ENCODE peak calls at places on chromosomes 16 and 17, in ten cellular contexts. One of them, this sample, is unnamed.

GRCh38 chr17:19945009-19945650 is 32.5 kb downstream of the AKAP10 start:
- DNase-seq in BJ: no peak
- DNase-seq in thyroid gland: no peak
- DNase-seq in fibroblast of lung: no peak
- DNase-seq in astrocyte: no peak
- DNase-seq in epithelial cell of esophagus: no peak
- DNase-seq in A549: no peak
- DNase-seq in adrenal gland: no peak
- DNase-seq in cardiac muscle cell: no peak
- DNase-seq in CD8-positive, alpha-beta T cell: no peak
- DNase-seq in this sample: no peak

GRCh38 chr17:76642994-76643393 is 563 bp downstream of the ST6GALNAC1 start:
- DNase-seq in A549: no peak
- DNase-seq in cardiac muscle cell: no peak
- DNase-seq in thyroid gland: no peak
- DNase-seq in fibroblast of lung: no peak
- DNase-seq in BJ: no peak
- DNase-seq in astrocyte: no peak
- DNase-seq in adrenal gland: no peak
- DNase-seq in CD8-positive, alpha-beta T cell: no peak
- DNase-seq in epithelial cell of esophagus: peak; percentile 52
- DNase-seq in this sample: no peak

GRCh38 chr16:52643006-52643405 is 96.1 kb upstream of the TOX3 start:
- DNase-seq in cardiac muscle cell: no peak
- DNase-seq in A549: no peak
- DNase-seq in BJ: no peak
- DNase-seq in CD8-positive, alpha-beta T cell: no peak
- DNase-seq in thyroid gland: no peak
- DNase-seq in astrocyte: no peak
- DNase-seq in epithelial cell of esophagus: no peak
- DNase-seq in adrenal gland: no peak
- DNase-seq in fibroblast of lung: no peak
- DNase-seq in this sample: no peak

GRCh38 chr17:3754458-3755334 is 31.0 kb downstream of the HASPIN start:
- DNase-seq in A549: no peak
- DNase-seq in BJ: no peak
- DNase-seq in adrenal gland: peak; percentile 66
- DNase-seq in CD8-positive, alpha-beta T cell: peak; percentile 84
- DNase-seq in astrocyte: no peak
- DNase-seq in epithelial cell of esophagus: peak; percentile 99
- DNase-seq in fibroblast of lung: no peak
- DNase-seq in cardiac muscle cell: peak; percentile 80
- DNase-seq in thyroid gland: peak; percentile 91
- DNase-seq in this sample: no peak

GRCh38 chr17:49146620-49147306 is 14.2 kb downstream of the B4GALNT2 start:
- DNase-seq in fibroblast of lung: peak; percentile 99
- DNase-seq in A549: peak; percentile 87
- DNase-seq in thyroid gland: no peak
- DNase-seq in adrenal gland: peak; percentile 11
- DNase-seq in CD8-positive, alpha-beta T cell: no peak
- DNase-seq in astrocyte: peak; percentile 98
- DNase-seq in epithelial cell of esophagus: peak; percentile 98
- DNase-seq in cardiac muscle cell: no peak
- DNase-seq in BJ: peak; percentile 95
- DNase-seq in this sample: peak; percentile 96

GRCh38 chr16:50154369-50154947 is 1.4 kb downstream of the TENT4B start:
- DNase-seq in astrocyte: no peak
- DNase-seq in adrenal gland: no peak
- DNase-seq in thyroid gland: peak; percentile 15
- DNase-seq in cardiac muscle cell: peak; percentile 37
- DNase-seq in fibroblast of lung: no peak
- DNase-seq in A549: peak; percentile 12
- DNase-seq in CD8-positive, alpha-beta T cell: no peak
- DNase-seq in epithelial cell of esophagus: peak; percentile 32
- DNase-seq in BJ: no peak
- DNase-seq in this sample: no peak

GRCh38 chr17:49382556-49382955 is 20.5 kb upstream of the ZNF652 start:
- DNase-seq in fibroblast of lung: no peak
- DNase-seq in adrenal gland: no peak
- DNase-seq in BJ: no peak
- DNase-seq in epithelial cell of esophagus: no peak
- DNase-seq in A549: no peak
- DNase-seq in astrocyte: no peak
- DNase-seq in CD8-positive, alpha-beta T cell: no peak
- DNase-seq in cardiac muscle cell: no peak
- DNase-seq in thyroid gland: no peak
- DNase-seq in this sample: no peak

GRCh38 chr16:67405336-67405735 is 10.9 kb downstream of the ZDHHC1 start:
- DNase-seq in fibroblast of lung: no peak
- DNase-seq in thyroid gland: no peak
- DNase-seq in BJ: no peak
- DNase-seq in astrocyte: no peak
- DNase-seq in CD8-positive, alpha-beta T cell: no peak
- DNase-seq in cardiac muscle cell: no peak
- DNase-seq in epithelial cell of esophagus: no peak
- DNase-seq in A549: no peak
- DNase-seq in adrenal gland: no peak
- DNase-seq in this sample: no peak

GRCh38 chr17:82854226-82854625 is 14.4 kb upstream of the ZNF750 start:
- DNase-seq in BJ: no peak
- DNase-seq in fibroblast of lung: no peak
- DNase-seq in thyroid gland: no peak
- DNase-seq in adrenal gland: no peak
- DNase-seq in CD8-positive, alpha-beta T cell: no peak
- DNase-seq in astrocyte: no peak
- DNase-seq in cardiac muscle cell: no peak
- DNase-seq in A549: no peak
- DNase-seq in epithelial cell of esophagus: no peak
- DNase-seq in this sample: no peak

GRCh38 chr17:82402865-82403264 is 15.3 kb upstream of the HEXD start:
- DNase-seq in thyroid gland: no peak
- DNase-seq in astrocyte: no peak
- DNase-seq in fibroblast of lung: no peak
- DNase-seq in CD8-positive, alpha-beta T cell: no peak
- DNase-seq in cardiac muscle cell: no peak
- DNase-seq in adrenal gland: no peak
- DNase-seq in BJ: no peak
- DNase-seq in epithelial cell of esophagus: no peak
- DNase-seq in A549: no peak
- DNase-seq in this sample: no peak

GRCh38 chr16:68367034-68367433 is 56.2 kb downstream of the PRMT7 start:
- DNase-seq in thyroid gland: peak; percentile 34
- DNase-seq in A549: peak; percentile 58
- DNase-seq in CD8-positive, alpha-beta T cell: no peak
- DNase-seq in fibroblast of lung: no peak
- DNase-seq in BJ: no peak
- DNase-seq in cardiac muscle cell: peak; percentile 72
- DNase-seq in astrocyte: no peak
- DNase-seq in epithelial cell of esophagus: peak; percentile 55
- DNase-seq in adrenal gland: peak; percentile 62
- DNase-seq in this sample: no peak

GRCh38 chr16:3846595-3847091 is 33.9 kb downstream of the CREBBP start:
- DNase-seq in BJ: no peak
- DNase-seq in epithelial cell of esophagus: no peak
- DNase-seq in adrenal gland: no peak
- DNase-seq in fibroblast of lung: no peak
- DNase-seq in cardiac muscle cell: no peak
- DNase-seq in thyroid gland: no peak
- DNase-seq in astrocyte: no peak
- DNase-seq in CD8-positive, alpha-beta T cell: no peak
- DNase-seq in A549: no peak
- DNase-seq in this sample: no peak

GRCh38 chr16:66365588-66365987 is 903 bp upstream of the CDH5 start:
- DNase-seq in epithelial cell of esophagus: peak; percentile 33
- DNase-seq in adrenal gland: peak; percentile 67
- DNase-seq in fibroblast of lung: peak; percentile 40
- DNase-seq in CD8-positive, alpha-beta T cell: no peak
- DNase-seq in astrocyte: peak; percentile 10
- DNase-seq in BJ: no peak
- DNase-seq in thyroid gland: no peak
- DNase-seq in cardiac muscle cell: no peak
- DNase-seq in A549: no peak
- DNase-seq in this sample: no peak

GRCh38 chr16:377419-377951 is 4.3 kb downstream of the PGAP6 start:
- DNase-seq in cardiac muscle cell: no peak
- DNase-seq in astrocyte: no peak
- DNase-seq in A549: no peak
- DNase-seq in adrenal gland: no peak
- DNase-seq in BJ: no peak
- DNase-seq in fibroblast of lung: no peak
- DNase-seq in epithelial cell of esophagus: no peak
- DNase-seq in CD8-positive, alpha-beta T cell: no peak
- DNase-seq in thyroid gland: no peak
- DNase-seq in this sample: no peak

GRCh38 chr16:10828851-10829331 is 10.3 kb upstream of the TVP23A start:
- DNase-seq in CD8-positive, alpha-beta T cell: no peak
- DNase-seq in astrocyte: peak; percentile 77
- DNase-seq in thyroid gland: peak; percentile 99
- DNase-seq in BJ: peak; percentile 30
- DNase-seq in A549: no peak
- DNase-seq in adrenal gland: peak; percentile 98
- DNase-seq in fibroblast of lung: peak; percentile 86
- DNase-seq in cardiac muscle cell: no peak
- DNase-seq in epithelial cell of esophagus: peak; percentile 58
- DNase-seq in this sample: peak; percentile 30

GRCh38 chr17:8393470-8394231 is 4.0 kb downstream of the RNF222 start:
- DNase-seq in A549: no peak
- DNase-seq in astrocyte: no peak
- DNase-seq in thyroid gland: no peak
- DNase-seq in epithelial cell of esophagus: peak; percentile 89
- DNase-seq in BJ: no peak
- DNase-seq in CD8-positive, alpha-beta T cell: peak; percentile 66
- DNase-seq in adrenal gland: no peak
- DNase-seq in cardiac muscle cell: no peak
- DNase-seq in fibroblast of lung: peak; percentile 21
- DNase-seq in this sample: no peak

GRCh38 chr16:2785101-2785991 is 2.0 kb downstream of the PRSS33 start:
- DNase-seq in A549: no peak
- DNase-seq in cardiac muscle cell: no peak
- DNase-seq in epithelial cell of esophagus: no peak
- DNase-seq in adrenal gland: no peak
- DNase-seq in BJ: no peak
- DNase-seq in astrocyte: no peak
- DNase-seq in thyroid gland: no peak
- DNase-seq in CD8-positive, alpha-beta T cell: peak; percentile 72
- DNase-seq in fibroblast of lung: no peak
- DNase-seq in this sample: no peak
- H3K4me3 ChIP-seq in A549: no peak overlapping the region
- H3K4me3 ChIP-seq in cardiac muscle cell: no peak overlapping the region
- H3K4me3 ChIP-seq in epithelial cell of esophagus: no peak overlapping the region
- H3K4me3 ChIP-seq in adrenal gland: no peak overlapping the region
- H3K4me3 ChIP-seq in BJ: no peak overlapping the region
- H3K4me3 ChIP-seq in astrocyte: no peak overlapping the region
- H3K4me3 ChIP-seq in thyroid gland: no peak overlapping the region
- H3K4me3 ChIP-seq in CD8-positive, alpha-beta T cell: peak overlapping the region; percentile 46
- H3K4me3 ChIP-seq in fibroblast of lung: no peak overlapping the region
- H3K4me3 ChIP-seq in this sample: no peak overlapping the region

DNA sequence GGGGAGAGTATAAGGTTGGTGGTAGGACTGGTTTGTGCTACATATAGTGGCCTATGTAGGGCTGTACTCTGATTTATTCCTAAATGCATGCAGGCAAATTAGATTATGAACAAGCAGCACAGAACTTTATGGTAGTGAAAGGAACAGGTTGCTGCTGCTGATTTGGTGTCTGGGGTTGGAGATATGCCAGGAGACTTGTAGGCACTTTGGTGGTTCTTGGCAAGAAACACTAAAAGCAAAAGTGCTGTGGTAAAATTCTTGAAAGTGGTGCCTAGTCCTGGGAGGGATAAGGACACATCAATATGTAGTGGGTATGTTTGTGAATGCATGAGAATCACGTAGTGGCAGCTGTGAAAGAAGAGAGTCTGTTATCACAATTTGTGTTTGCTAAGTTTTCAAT is 2126.0 kb downstream of the TP53TG3F start:
- DNase-seq in cardiac muscle cell: no peak
- DNase-seq in A549: no peak
- DNase-seq in epithelial cell of esophagus: no peak
- DNase-seq in CD8-positive, alpha-beta T cell: no peak
- DNase-seq in astrocyte: no peak
- DNase-seq in thyroid gland: no peak
- DNase-seq in adrenal gland: no peak
- DNase-seq in BJ: no peak
- DNase-seq in fibroblast of lung: no peak
- DNase-seq in this sample: no peak
- TF ChIP-seq CTCF in cardiac muscle cell: no peak
- TF ChIP-seq CTCF in A549: no peak
- TF ChIP-seq CTCF in epithelial cell of esophagus: no peak
- TF ChIP-seq CTCF in CD8-positive, alpha-beta T cell: no peak
- TF ChIP-seq CTCF in astrocyte: no peak
- TF ChIP-seq CTCF in thyroid gland: no peak
- TF ChIP-seq CTCF in adrenal gland: no peak
- TF ChIP-seq CTCF in BJ: no peak
- TF ChIP-seq CTCF in fibroblast of lung: no peak
- TF ChIP-seq CTCF in this sample: no peak

DNA sequence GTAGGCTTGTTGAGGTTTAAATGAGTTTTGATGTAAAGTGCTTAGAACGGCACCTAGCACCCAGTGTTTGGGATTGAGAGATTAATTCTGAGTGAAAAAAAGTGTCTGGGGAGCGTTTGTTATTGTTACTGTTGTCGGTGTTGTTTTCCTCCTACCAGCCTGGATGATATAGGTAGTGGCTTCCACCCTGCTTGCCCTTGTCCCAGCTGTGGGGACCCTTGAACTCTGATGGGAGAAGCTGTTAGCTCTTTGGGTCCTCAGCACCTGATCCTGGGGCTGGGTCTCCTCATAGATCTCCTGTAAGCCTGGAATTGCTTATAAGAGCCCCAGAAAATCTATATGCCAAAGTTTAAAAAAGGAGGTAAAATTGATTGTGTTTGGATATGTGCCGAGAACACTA is 4.9 kb downstream of the FMNL1 start:
- DNase-seq in cardiac muscle cell: no peak
- DNase-seq in CD8-positive, alpha-beta T cell: no peak
- DNase-seq in fibroblast of lung: no peak
- DNase-seq in BJ: no peak
- DNase-seq in astrocyte: no peak
- DNase-seq in adrenal gland: no peak
- DNase-seq in thyroid gland: no peak
- DNase-seq in epithelial cell of esophagus: no peak
- DNase-seq in A549: no peak
- DNase-seq in this sample: no peak
- H3K4me3 ChIP-seq in cardiac muscle cell: no peak overlapping the region
- H3K4me3 ChIP-seq in CD8-positive, alpha-beta T cell: peak overlapping the region; percentile 84
- H3K4me3 ChIP-seq in fibroblast of lung: no peak overlapping the region
- H3K4me3 ChIP-seq in BJ: no peak overlapping the region
- H3K4me3 ChIP-seq in astrocyte: no peak overlapping the region
- H3K4me3 ChIP-seq in adrenal gland: no peak overlapping the region
- H3K4me3 ChIP-seq in thyroid gland: no peak overlapping the region
- H3K4me3 ChIP-seq in epithelial cell of esophagus: no peak overlapping the region
- H3K4me3 ChIP-seq in A549: peak overlapping the region; percentile 3
- H3K4me3 ChIP-seq in this sample: no peak overlapping the region

DNA sequence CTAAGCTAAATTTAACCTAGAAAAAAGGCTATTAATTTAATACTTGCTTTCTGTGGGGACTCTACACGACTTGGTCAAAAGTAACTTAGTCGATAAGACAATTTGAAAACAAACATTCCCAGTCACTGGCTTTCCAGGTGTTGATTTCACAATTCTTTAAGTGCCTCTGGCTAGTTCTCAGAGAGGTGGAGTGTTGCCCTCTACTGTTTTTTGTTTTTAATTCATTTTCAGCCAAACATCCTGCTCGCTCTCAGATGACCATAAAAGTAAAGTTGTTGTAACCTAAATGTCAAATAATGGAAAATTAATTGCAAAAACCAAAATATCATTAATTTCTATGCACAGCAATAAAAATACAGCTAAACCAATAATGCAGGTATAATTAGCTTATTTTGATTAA is 107.1 kb downstream of the MYO1D start:
- DNase-seq in fibroblast of lung: no peak
- DNase-seq in thyroid gland: no peak
- DNase-seq in CD8-positive, alpha-beta T cell: no peak
- DNase-seq in BJ: no peak
- DNase-seq in adrenal gland: no peak
- DNase-seq in cardiac muscle cell: peak; percentile 11
- DNase-seq in epithelial cell of esophagus: peak; percentile 72
- DNase-seq in astrocyte: no peak
- DNase-seq in A549: peak; percentile 20
- DNase-seq in this sample: no peak
- TF ChIP-seq CTCF in fibroblast of lung: no peak
- TF ChIP-seq CTCF in thyroid gland: peak; percentile 29
- TF ChIP-seq CTCF in CD8-positive, alpha-beta T cell: no peak
- TF ChIP-seq CTCF in BJ: no peak
- TF ChIP-seq CTCF in adrenal gland: no peak
- TF ChIP-seq CTCF in cardiac muscle cell: no peak
- TF ChIP-seq CTCF in epithelial cell of esophagus: peak; percentile 54
- TF ChIP-seq CTCF in astrocyte: no peak
- TF ChIP-seq CTCF in A549: peak; percentile 51
- TF ChIP-seq CTCF in this sample: no peak

This sample was measured in HFF-Myc.